ENCODE peak calls at places on chromosomes 2 and 18, in five cellular contexts. N, B, L, H and O are unnamed samples. For H3K4me1, the result is how much of the 10 kb centered on the place peaks cover.

GRCh38 chr2:196887431-196887830 is 39.1 kb downstream of the PGAP1 start:
- DNase-seq in B (no peak), N (no peak), H (no peak), L (no peak), O (no peak)

GRCh38 chr2:177078843-177079242 is 133.8 kb upstream of the HNRNPA3 start:
- DNase-seq in H (no peak), B (no peak), N (no peak), L (no peak), O (no peak)

GRCh38 chr2:186530314-186530713 is 44.3 kb downstream of the ZC3H15 start:
- DNase-seq in H (no peak), N (no peak), B (no peak), L (no peak), O (no peak)

GRCh38 chr2:111178730-111179405 is 58.2 kb downstream of the BCL2L11 start:
- DNase-seq in L (no peak), H (no peak), B (no peak), N (no peak), O (no peak)

GRCh38 chr2:225763711-225764110 is 364.2 kb downstream of the NYAP2 start:
- DNase-seq in L (no peak), N (no peak), H (no peak), B (no peak), O (no peak)

GRCh38 chr2:132588576-132588975 is 81.4 kb downstream of the LYPD1 start:
- DNase-seq in N (no peak), B (no peak), L (no peak), H (peak), O (no peak)

GRCh38 chr2:3461781-3462492 is 57.4 kb downstream of the ADI1 start:
- DNase-seq in L (peak), H (no peak), N (peak), B (no peak), O (no peak)

GRCh38 chr2:85930129-85931124 is 41.6 kb upstream of the ST3GAL5 start:
- DNase-seq in B (no peak), H (no peak), L (no peak), N (no peak), O (no peak)

GRCh38 chr2:221304916-221305315 is 267.2 kb downstream of the EPHA4 start:
- DNase-seq in L (no peak), N (no peak), H (no peak), B (no peak), O (no peak)

GRCh38 chr18:9916814-9917213 is 3.0 kb downstream of the VAPA start:
- DNase-seq in L (no peak), B (no peak), H (no peak), N (no peak), O (no peak)
- H3K4me1 ChIP-seq in L (half or more), B (under half), H (half or more), N (under half), O (under half)

GRCh38 chr2:65374555-65374954 is 57.8 kb downstream of the SPRED2 start:
- DNase-seq in B (no peak), L (no peak), N (no peak), H (no peak), O (no peak)
- H3K4me1 ChIP-seq in B (under half), L (under half), N (under half), H (half or more), O (under half)

GRCh38 chr18:58093311-58093790 is 49.3 kb downstream of the NEDD4L start:
- DNase-seq in L (no peak), B (no peak), H (no peak), N (no peak), O (no peak)
- H3K4me1 ChIP-seq in L (under half), B (under half), H (half or more), N (under half), O (under half)

DNA sequence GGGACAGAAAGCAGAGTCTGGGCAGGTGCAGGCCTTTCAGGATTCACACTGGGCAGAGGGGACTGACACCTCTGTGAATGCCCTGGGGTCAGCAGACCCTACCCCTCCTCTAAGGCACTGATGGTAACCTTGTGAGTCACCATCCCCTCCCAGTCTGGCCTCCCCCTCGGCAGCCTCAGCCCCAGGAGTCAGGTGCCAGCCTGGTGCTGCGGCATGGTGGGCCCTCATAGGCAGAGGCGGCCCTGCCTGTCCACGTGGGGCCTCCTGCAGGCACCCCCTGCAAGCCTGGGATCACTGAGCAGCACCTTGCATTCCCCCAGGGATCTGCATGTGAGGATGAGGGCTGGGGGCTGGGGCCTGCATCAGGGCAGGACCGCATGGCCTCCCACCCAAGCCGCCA is 4.8 kb upstream of the GPR17 start:
- DNase-seq in B (no peak), N (no peak), L (no peak), H (no peak), O (no peak)
- H3K4me1 ChIP-seq in B (half or more), N (under half), L (half or more), H (under half), O (under half)

GRCh38 chr2:5360081-5360480 is 332.1 kb upstream of the SOX11 start:
- DNase-seq in B (no peak), L (no peak), N (no peak), H (no peak), O (no peak)
- H3K4me1 ChIP-seq in B (under half), L (under half), N (under half), H (under half), O (under half)

GRCh38 chr2:224517963-224518362 is 67.2 kb downstream of the CUL3 start:
- DNase-seq in H (no peak), L (no peak), B (no peak), N (no peak), O (no peak)

GRCh38 chr2:224523626-224524577 is 61.3 kb downstream of the CUL3 start:
- DNase-seq in L (peak), B (no peak), N (no peak), H (no peak), O (no peak)

GRCh38 chr2:224524657-224525056 is 60.5 kb downstream of the CUL3 start:
- DNase-seq in B (no peak), L (peak), H (no peak), N (no peak), O (no peak)

GRCh38 chr2:224518806-224519580 is 66.2 kb downstream of the CUL3 start:
- DNase-seq in N (no peak), L (no peak), B (no peak), H (no peak), O (no peak)

GRCh38 chr2:224520064-224520463 is 65.1 kb downstream of the CUL3 start:
- DNase-seq in H (no peak), N (no peak), L (no peak), B (no peak), O (no peak)
- H3K4me1 ChIP-seq in H (half or more), N (under half), L (half or more), B (under half), O (under half)

GRCh38 chr2:127631997-127632581 is 13.9 kb upstream of the GPR17 start:
- DNase-seq in L (no peak), N (no peak), B (no peak), H (no peak), O (no peak)

GRCh38 chr2:127633556-127634065 is 12.3 kb upstream of the GPR17 start:
- DNase-seq in B (no peak), H (no peak), N (no peak), L (no peak), O (no peak)

GRCh38 chr2:127631184-127631996 is 14.6 kb upstream of the GPR17 start:
- DNase-seq in N (no peak), H (no peak), L (no peak), B (no peak), O (no peak)

GRCh38 chr2:127634066-127634617 is 11.8 kb upstream of the GPR17 start:
- DNase-seq in N (no peak), H (no peak), L (no peak), B (no peak), O (no peak)

DNA sequence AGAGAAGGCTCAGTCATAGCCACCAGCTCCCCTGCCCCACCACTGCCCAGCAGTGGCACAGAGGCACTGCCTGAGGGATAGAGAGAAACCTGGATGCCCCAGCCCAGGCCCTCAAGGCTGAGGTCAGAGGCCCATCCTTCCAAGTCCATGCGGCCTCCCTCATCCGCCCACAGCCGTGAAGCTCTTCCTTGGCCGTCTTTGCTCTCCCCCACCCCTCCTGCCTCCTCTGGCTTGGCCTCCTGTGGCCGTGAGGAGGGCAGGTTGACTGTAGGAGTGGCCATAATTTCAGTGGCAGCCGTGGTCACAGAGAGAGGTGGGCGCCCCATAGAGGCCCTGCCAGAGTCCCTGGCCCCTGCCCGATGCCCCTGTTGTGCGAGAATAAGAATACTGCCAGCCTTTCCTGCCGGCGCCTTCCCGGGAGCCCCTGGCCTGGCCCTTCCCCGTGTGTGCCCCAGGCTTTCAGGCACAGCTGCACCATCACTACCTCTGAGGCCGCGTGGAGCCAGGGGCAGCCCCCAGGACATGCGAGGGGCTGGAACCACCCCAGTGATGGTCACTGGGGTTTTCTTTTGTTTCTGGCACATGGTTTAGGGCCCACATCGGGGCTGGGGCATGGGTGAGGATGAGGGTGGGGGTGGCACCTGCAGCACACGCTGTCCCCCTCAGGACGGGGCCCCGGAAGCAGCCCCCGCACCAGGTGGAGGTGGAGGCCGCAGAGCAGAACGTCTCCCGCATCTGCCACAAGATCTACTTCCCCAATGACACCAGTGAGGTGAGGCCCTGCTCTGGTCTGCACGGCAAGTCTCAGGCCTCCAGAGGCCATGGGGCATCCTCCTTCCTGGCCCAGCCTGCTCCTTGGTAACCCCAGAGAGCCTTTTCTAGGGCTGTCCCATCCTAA is 13.1 kb upstream of the GPR17 start:
- DNase-seq in N (no peak), B (no peak), L (no peak), H (no peak), O (no peak)
- H3K4me1 ChIP-seq in N (under half), B (under half), L (under half), H (under half), O (under half)

GRCh38 chr2:237319887-237320286 is 94.1 kb downstream of the COL6A3 start:
- DNase-seq in B (no peak), N (no peak), L (no peak), H (no peak), O (no peak)

GRCh38 chr2:237320801-237321563 is 93.0 kb downstream of the COL6A3 start:
- DNase-seq in N (no peak), H (no peak), L (no peak), B (no peak), O (no peak)

GRCh38 chr2:237323656-237324055 is 90.3 kb downstream of the COL6A3 start:
- DNase-seq in H (no peak), B (no peak), N (no peak), L (no peak), O (no peak)

GRCh38 chr2:237322564-237322963 is 91.4 kb downstream of the COL6A3 start:
- DNase-seq in L (no peak), N (no peak), H (no peak), B (no peak), O (no peak)

GRCh38 chr2:237321746-237322145 is 92.2 kb downstream of the COL6A3 start:
- DNase-seq in L (no peak), N (no peak), B (no peak), H (no peak), O (no peak)
- H3K4me1 ChIP-seq in L (under half), N (under half), B (under half), H (under half), O (under half)

GRCh38 chr18:45108754-45109153 is 428.1 kb downstream of the SETBP1 start:
- DNase-seq in B (no peak), H (no peak), N (no peak), L (no peak), O (no peak)

GRCh38 chr18:45104071-45104440 is 423.4 kb downstream of the SETBP1 start:
- DNase-seq in N (no peak), B (no peak), H (no peak), L (no peak), O (no peak)

GRCh38 chr18:45103319-45104070 is 422.8 kb downstream of the SETBP1 start:
- DNase-seq in N (no peak), H (no peak), B (no peak), L (no peak), O (no peak)

GRCh38 chr18:45107425-45107824 is 426.7 kb downstream of the SETBP1 start:
- DNase-seq in H (no peak), B (no peak), L (no peak), N (no peak), O (no peak)

DNA sequence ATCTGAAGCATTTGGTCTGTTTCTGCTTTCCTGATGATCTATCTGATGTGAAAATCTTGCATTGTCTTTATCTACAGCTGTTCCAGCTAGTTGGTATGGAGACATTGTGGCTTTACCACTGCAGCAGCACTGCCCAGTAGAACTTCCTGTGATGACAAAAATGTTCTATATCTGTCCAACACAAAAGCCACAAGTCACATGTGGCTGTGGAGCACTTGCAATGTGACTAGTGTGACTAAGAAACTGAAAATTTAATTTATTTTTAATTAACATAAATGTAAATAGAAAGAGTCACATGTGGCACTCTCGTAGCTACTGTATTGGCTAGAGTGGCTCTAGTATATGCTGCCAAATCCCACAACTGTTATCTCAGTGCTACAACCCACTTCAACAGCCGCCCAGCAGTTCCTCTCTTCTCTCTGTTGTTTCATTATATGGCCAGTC is 425.7 kb downstream of the SETBP1 start:
- DNase-seq in N (no peak), B (no peak), L (no peak), H (peak), O (no peak)
- H3K4me1 ChIP-seq in N (under half), B (under half), L (under half), H (under half), O (under half)